ENCODE peak calls at places on chromosomes 2 and 18, in seven cellular contexts. One of them, this sample, is unnamed.

GRCh38 chr18:12336251-12336650 is 28.2 kb downstream of the TUBB6 start:
- DNase-seq in HCT116: no peak
- DNase-seq in right lobe of liver: no peak
- DNase-seq in heart left ventricle: no peak
- DNase-seq in HepG2: no peak
- DNase-seq in transverse colon: no peak
- DNase-seq in sigmoid colon: peak; percentile 27
- DNase-seq in this sample: peak; percentile 57

GRCh38 chr2:228846161-228846560 is 424.9 kb downstream of the PID1 start:
- DNase-seq in HCT116: no peak
- DNase-seq in right lobe of liver: no peak
- DNase-seq in heart left ventricle: no peak
- DNase-seq in HepG2: no peak
- DNase-seq in transverse colon: no peak
- DNase-seq in sigmoid colon: no peak
- DNase-seq in this sample: no peak

GRCh38 chr2:85291425-85292023 is 36.3 kb downstream of the TGOLN2 start:
- DNase-seq in HCT116: no peak
- DNase-seq in right lobe of liver: no peak
- DNase-seq in heart left ventricle: no peak
- DNase-seq in HepG2: no peak
- DNase-seq in transverse colon: no peak
- DNase-seq in sigmoid colon: no peak
- DNase-seq in this sample: no peak

GRCh38 chr2:45691600-45691999 is 40.1 kb downstream of the PRKCE start:
- DNase-seq in HCT116: no peak
- DNase-seq in right lobe of liver: no peak
- DNase-seq in heart left ventricle: no peak
- DNase-seq in HepG2: no peak
- DNase-seq in transverse colon: no peak
- DNase-seq in sigmoid colon: no peak
- DNase-seq in this sample: no peak

GRCh38 chr2:1494257-1494656 is 81.0 kb downstream of the TPO start:
- DNase-seq in HCT116: no peak
- DNase-seq in right lobe of liver: no peak
- DNase-seq in heart left ventricle: peak; percentile 14
- DNase-seq in HepG2: no peak
- DNase-seq in transverse colon: no peak
- DNase-seq in sigmoid colon: peak; percentile 42
- DNase-seq in this sample: no peak

GRCh38 chr2:20726913-20727312 is 60.0 kb downstream of the GDF7 start:
- DNase-seq in HCT116: no peak
- DNase-seq in right lobe of liver: no peak
- DNase-seq in heart left ventricle: no peak
- DNase-seq in HepG2: no peak
- DNase-seq in transverse colon: no peak
- DNase-seq in sigmoid colon: no peak
- DNase-seq in this sample: no peak

GRCh38 chr18:9827211-9827855 is 58.4 kb upstream of the TXNDC2 start:
- DNase-seq in HCT116: no peak
- DNase-seq in right lobe of liver: no peak
- DNase-seq in heart left ventricle: no peak
- DNase-seq in HepG2: no peak
- DNase-seq in transverse colon: no peak
- DNase-seq in sigmoid colon: no peak
- DNase-seq in this sample: no peak

GRCh38 chr2:136135924-136136906 is 18.3 kb upstream of the CXCR4 start:
- DNase-seq in HCT116: no peak
- DNase-seq in right lobe of liver: no peak
- DNase-seq in heart left ventricle: no peak
- DNase-seq in HepG2: no peak
- DNase-seq in transverse colon: peak; percentile 71
- DNase-seq in sigmoid colon: no peak
- DNase-seq in this sample: no peak

GRCh38 chr2:174336403-174337336 is 1.9 kb downstream of the SP9 start:
- DNase-seq in HCT116: peak; percentile 48
- DNase-seq in right lobe of liver: no peak
- DNase-seq in heart left ventricle: peak; percentile 73
- DNase-seq in HepG2: peak; percentile 38
- DNase-seq in transverse colon: peak; percentile 64
- DNase-seq in sigmoid colon: no peak
- DNase-seq in this sample: peak; percentile 50

GRCh38 chr2:26251893-26252292 is 7.2 kb downstream of the HADHB start:
- DNase-seq in HCT116: no peak
- DNase-seq in right lobe of liver: no peak
- DNase-seq in heart left ventricle: peak; percentile 66
- DNase-seq in HepG2: no peak
- DNase-seq in transverse colon: no peak
- DNase-seq in sigmoid colon: peak; percentile 90
- DNase-seq in this sample: no peak

DNA sequence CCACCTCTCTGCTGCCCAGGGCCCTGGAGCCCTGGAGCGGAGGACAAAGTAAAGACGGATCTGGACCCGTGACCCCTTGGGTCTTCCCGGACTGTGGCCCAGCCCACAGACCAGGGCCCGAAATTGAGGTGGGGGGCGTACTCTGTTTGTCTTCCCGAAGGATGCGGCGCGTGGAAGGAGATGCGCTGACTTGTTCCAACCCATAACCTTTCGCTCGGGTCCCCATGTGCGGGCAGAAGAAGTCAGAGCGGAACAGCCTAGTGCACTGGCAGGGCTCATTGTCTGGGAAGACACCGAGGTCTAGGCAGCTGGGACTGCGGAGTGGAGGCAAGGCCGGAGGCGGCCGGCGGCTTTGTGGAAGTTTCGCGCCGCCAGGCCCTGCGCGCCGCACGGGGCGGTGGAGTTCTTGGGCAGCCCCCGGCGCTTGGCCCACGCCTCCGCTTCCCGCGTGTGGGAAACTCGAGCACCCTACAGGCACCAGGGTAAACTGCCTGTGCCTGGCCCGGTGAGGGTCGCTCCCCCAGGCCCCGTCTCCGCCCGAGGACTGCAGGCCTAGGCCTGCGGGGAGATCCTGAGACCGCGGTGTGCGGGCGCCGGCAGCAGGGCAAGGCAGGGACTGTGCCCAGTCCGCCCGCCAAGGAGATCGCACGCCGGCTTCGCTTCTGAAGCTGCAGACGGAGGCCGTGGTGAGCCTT is 9.8 kb downstream of the POU3F3 start:
- DNase-seq in HCT116: no peak
- DNase-seq in right lobe of liver: no peak
- DNase-seq in heart left ventricle: no peak
- DNase-seq in HepG2: no peak
- DNase-seq in transverse colon: no peak
- DNase-seq in sigmoid colon: no peak
- DNase-seq in this sample: no peak
- H3K27me3 ChIP-seq in HCT116: no peaks in the 10 kb centered on the region
- H3K27me3 ChIP-seq in right lobe of liver: peaks cover 85% of the 10 kb centered on the region
- H3K27me3 ChIP-seq in heart left ventricle: peaks cover 100% of the 10 kb centered on the region
- H3K27me3 ChIP-seq in HepG2: peaks cover 21% of the 10 kb centered on the region
- H3K27me3 ChIP-seq in transverse colon: peaks cover 100% of the 10 kb centered on the region
- H3K27me3 ChIP-seq in sigmoid colon: peaks cover 100% of the 10 kb centered on the region
- H3K27me3 ChIP-seq in this sample: peaks cover 72% of the 10 kb centered on the region

GRCh38 chr2:238439912-238440311 is 13.2 kb downstream of the ASB1 start:
- DNase-seq in HCT116: no peak
- DNase-seq in right lobe of liver: no peak
- DNase-seq in heart left ventricle: no peak
- DNase-seq in HepG2: no peak
- DNase-seq in transverse colon: no peak
- DNase-seq in sigmoid colon: no peak
- DNase-seq in this sample: no peak
- TF ChIP-seq POLR2A in HCT116: no peak
- TF ChIP-seq POLR2A in right lobe of liver: no peak
- TF ChIP-seq POLR2A in heart left ventricle: no peak
- TF ChIP-seq POLR2A in HepG2: no peak
- TF ChIP-seq POLR2A in transverse colon: no peak
- TF ChIP-seq POLR2A in sigmoid colon: no peak
- TF ChIP-seq POLR2A in this sample: no peak

DNA sequence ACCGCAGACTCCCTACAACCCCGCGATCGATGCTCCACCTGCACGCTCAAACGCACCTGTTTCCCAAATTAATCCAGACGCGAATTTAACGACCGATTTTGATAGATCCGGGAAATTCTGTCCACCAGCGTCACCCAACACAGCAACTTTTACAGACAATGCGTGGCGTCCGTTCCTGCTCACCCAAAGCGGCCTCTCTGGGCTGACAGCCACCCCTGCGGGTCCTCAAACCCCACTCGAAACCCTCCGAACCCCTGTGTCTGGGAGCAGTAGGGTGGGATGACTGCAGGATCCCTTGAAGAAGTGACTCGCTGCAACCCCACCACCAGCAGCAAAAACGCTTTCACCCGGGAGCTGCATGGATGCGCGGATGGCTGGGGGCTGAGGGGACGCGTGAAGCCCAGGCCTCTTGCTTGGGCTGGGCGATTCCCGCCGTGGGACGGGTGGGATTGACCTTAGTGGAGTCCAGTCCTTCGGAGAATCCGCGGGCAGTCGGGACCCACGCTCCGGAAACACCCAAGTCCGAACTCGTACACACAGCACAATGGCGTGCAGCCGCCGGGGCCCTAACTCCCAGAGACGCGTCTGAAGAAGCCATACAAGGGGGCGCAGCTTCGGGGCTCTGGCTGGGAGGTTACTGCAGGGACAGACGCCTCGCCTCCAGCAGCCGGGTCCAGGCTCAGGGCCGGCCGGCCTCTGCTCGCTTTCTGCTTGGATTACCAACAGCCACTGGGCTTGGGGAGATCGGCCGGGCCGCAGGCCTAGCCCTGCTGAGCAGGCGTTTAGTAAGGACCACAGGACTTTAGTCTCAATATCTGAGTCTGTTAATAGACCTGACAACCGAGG is 31.1 kb upstream of the ATP6V1B1 start:
- DNase-seq in HCT116: no peak
- DNase-seq in right lobe of liver: no peak
- DNase-seq in heart left ventricle: no peak
- DNase-seq in HepG2: no peak
- DNase-seq in transverse colon: no peak
- DNase-seq in sigmoid colon: no peak
- DNase-seq in this sample: no peak
- TF ChIP-seq CTCF in HCT116: no peak
- TF ChIP-seq CTCF in right lobe of liver: no peak
- TF ChIP-seq CTCF in heart left ventricle: no peak
- TF ChIP-seq CTCF in HepG2: no peak
- TF ChIP-seq CTCF in transverse colon: no peak
- TF ChIP-seq CTCF in sigmoid colon: no peak
- TF ChIP-seq CTCF in this sample: no peak

GRCh38 chr2:241852116-241852980 is 6.3 kb downstream of the PDCD1 start:
- DNase-seq in HCT116: no peak
- DNase-seq in right lobe of liver: no peak
- DNase-seq in heart left ventricle: peak; percentile 63
- DNase-seq in HepG2: no peak
- DNase-seq in transverse colon: no peak
- DNase-seq in sigmoid colon: peak; percentile 62
- DNase-seq in this sample: no peak

GRCh38 chr2:241850544-241851324 is 8.0 kb downstream of the PDCD1 start:
- DNase-seq in HCT116: no peak
- DNase-seq in right lobe of liver: no peak
- DNase-seq in heart left ventricle: peak; percentile 60
- DNase-seq in HepG2: no peak
- DNase-seq in transverse colon: no peak
- DNase-seq in sigmoid colon: peak; percentile 57
- DNase-seq in this sample: no peak

GRCh38 chr2:241848761-241849615 is 9.7 kb downstream of the PDCD1 start:
- DNase-seq in HCT116: no peak
- DNase-seq in right lobe of liver: no peak
- DNase-seq in heart left ventricle: peak; percentile 46
- DNase-seq in HepG2: no peak
- DNase-seq in transverse colon: no peak
- DNase-seq in sigmoid colon: peak; percentile 59
- DNase-seq in this sample: no peak

GRCh38 chr2:241851325-241852115 is 7.2 kb downstream of the PDCD1 start:
- DNase-seq in HCT116: no peak
- DNase-seq in right lobe of liver: no peak
- DNase-seq in heart left ventricle: peak; percentile 33
- DNase-seq in HepG2: no peak
- DNase-seq in transverse colon: no peak
- DNase-seq in sigmoid colon: peak; percentile 56
- DNase-seq in this sample: no peak

GRCh38 chr2:241849616-241850543 is 8.8 kb downstream of the PDCD1 start:
- DNase-seq in HCT116: no peak
- DNase-seq in right lobe of liver: no peak
- DNase-seq in heart left ventricle: peak; percentile 48
- DNase-seq in HepG2: peak; percentile 34
- DNase-seq in transverse colon: no peak
- DNase-seq in sigmoid colon: peak; percentile 48
- DNase-seq in this sample: no peak
- H3K27me3 ChIP-seq in HCT116: no peaks in the 10 kb centered on the region
- H3K27me3 ChIP-seq in right lobe of liver: no peaks in the 10 kb centered on the region
- H3K27me3 ChIP-seq in heart left ventricle: no peaks in the 10 kb centered on the region
- H3K27me3 ChIP-seq in HepG2: peaks cover 30% of the 10 kb centered on the region
- H3K27me3 ChIP-seq in transverse colon: no peaks in the 10 kb centered on the region
- H3K27me3 ChIP-seq in sigmoid colon: no peaks in the 10 kb centered on the region
- H3K27me3 ChIP-seq in this sample: no peaks in the 10 kb centered on the region

GRCh38 chr2:47004905-47005495 is 89.4 kb upstream of the MCFD2 start:
- DNase-seq in HCT116: no peak
- DNase-seq in right lobe of liver: no peak
- DNase-seq in heart left ventricle: peak; percentile 54
- DNase-seq in HepG2: no peak
- DNase-seq in transverse colon: no peak
- DNase-seq in sigmoid colon: no peak
- DNase-seq in this sample: peak; percentile 90

GRCh38 chr2:47005687-47006086 is 90.1 kb upstream of the MCFD2 start:
- DNase-seq in HCT116: no peak
- DNase-seq in right lobe of liver: no peak
- DNase-seq in heart left ventricle: no peak
- DNase-seq in HepG2: no peak
- DNase-seq in transverse colon: no peak
- DNase-seq in sigmoid colon: no peak
- DNase-seq in this sample: no peak

GRCh38 chr2:47007221-47007825 is 91.7 kb upstream of the MCFD2 start:
- DNase-seq in HCT116: no peak
- DNase-seq in right lobe of liver: no peak
- DNase-seq in heart left ventricle: peak; percentile 54
- DNase-seq in HepG2: no peak
- DNase-seq in transverse colon: no peak
- DNase-seq in sigmoid colon: no peak
- DNase-seq in this sample: peak; percentile 70

GRCh38 chr2:47007826-47008225 is 92.2 kb upstream of the MCFD2 start:
- DNase-seq in HCT116: no peak
- DNase-seq in right lobe of liver: no peak
- DNase-seq in heart left ventricle: no peak
- DNase-seq in HepG2: no peak
- DNase-seq in transverse colon: no peak
- DNase-seq in sigmoid colon: no peak
- DNase-seq in this sample: no peak

GRCh38 chr2:47006374-47007220 is 91.0 kb upstream of the MCFD2 start:
- DNase-seq in HCT116: no peak
- DNase-seq in right lobe of liver: no peak
- DNase-seq in heart left ventricle: peak; percentile 43
- DNase-seq in HepG2: no peak
- DNase-seq in transverse colon: no peak
- DNase-seq in sigmoid colon: no peak
- DNase-seq in this sample: no peak
- TF ChIP-seq POLR2A in HCT116: no peak
- TF ChIP-seq POLR2A in right lobe of liver: no peak
- TF ChIP-seq POLR2A in heart left ventricle: no peak
- TF ChIP-seq POLR2A in HepG2: no peak
- TF ChIP-seq POLR2A in transverse colon: no peak
- TF ChIP-seq POLR2A in sigmoid colon: no peak
- TF ChIP-seq POLR2A in this sample: no peak